ENCODE peak calls at places on chromosomes 7 and 10, in five cellular contexts. K is IMR-90, S is H9, L is H1, D is mesenchymal stem cell. I is an unnamed sample.

GRCh38 chr7:117871778-117872538 is 1.3 kb downstream of the CTTNBP2 start:
- DNase-seq in L (peak), S (peak), K (no peak), D (peak), I (peak)

GRCh38 chr7:93150200-93150835 is 2.1 kb upstream of the SAMD9L start:
- DNase-seq in K (peak), S (no peak), D (peak), L (no peak), I (no peak)

GRCh38 chr10:100183482-100183881 is 2.3 kb downstream of the ERLIN1 start:
- DNase-seq in L (no peak), K (peak), S (no peak), D (peak), I (no peak)

GRCh38 chr7:79353720-79354468 is 99.6 kb downstream of the MAGI2 start:
- DNase-seq in L (no peak), S (no peak), D (no peak), K (no peak), I (no peak)

GRCh38 chr7:31054608-31055273 is 2.6 kb downstream of the ADCYAP1R1 start:
- DNase-seq in S (no peak), L (no peak), D (no peak), K (no peak), I (no peak)

GRCh38 chr10:132667613-132668394 is 118.1 kb downstream of the NKX6-2 start:
- DNase-seq in D (peak), K (peak), S (no peak), L (no peak), I (no peak)

GRCh38 chr7:132548489-132549078 is 27.7 kb downstream of the PLXNA4 start:
- DNase-seq in K (peak), L (no peak), D (no peak), S (no peak), I (no peak)

GRCh38 chr10:89414879-89415821 is 782 bp downstream of the IFIT5 start:
- DNase-seq in D (peak), S (peak), K (peak), L (peak), I (peak)

GRCh38 chr10:28810062-28810870 is 132.9 kb downstream of the BAMBI start:
- DNase-seq in D (peak), K (peak), L (peak), S (peak), I (no peak)

GRCh38 chr10:17216217-17216900 is 11.7 kb upstream of the VIM start:
- DNase-seq in L (no peak), K (peak), S (peak), D (peak), I (no peak)

GRCh38 chr7:83947260-83947659 is 247.3 kb downstream of the SEMA3A start:
- DNase-seq in S (peak), L (no peak), K (no peak), D (no peak), I (no peak)

DNA sequence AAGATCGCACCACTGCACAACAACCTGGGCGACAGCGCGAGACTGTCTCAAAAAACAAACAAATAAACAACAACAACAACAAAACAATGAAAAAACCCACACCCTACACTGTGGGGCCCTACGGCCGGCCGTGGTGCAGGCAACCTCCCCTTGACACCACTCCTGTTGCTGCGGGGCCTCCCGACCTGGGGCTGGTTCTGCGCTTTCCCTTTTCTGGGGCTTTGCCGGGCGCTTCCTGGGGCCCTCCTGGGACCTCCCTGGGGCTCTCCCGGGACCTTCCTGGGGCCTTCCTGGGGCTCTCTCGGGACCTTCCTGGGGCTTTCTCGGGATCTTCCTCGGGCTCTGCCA is 46.6 kb downstream of the INSIG1 start:
- DNase-seq in K (no peak), L (no peak), S (no peak), D (no peak), I (no peak)
- H2BK15ac ChIP-seq in K (no peak), L (no peak), S (no peak), D (peak), I (no peak)

GRCh38 chr10:14604181-14605142 is 170.2 kb downstream of the FAM107B start:
- DNase-seq in S (peak), D (peak), L (peak), K (peak), I (peak)

GRCh38 chr10:14602807-14603538 is 171.7 kb downstream of the FAM107B start:
- DNase-seq in L (no peak), D (peak), S (no peak), K (peak), I (no peak)

GRCh38 chr10:14605231-14605925 is 169.3 kb downstream of the FAM107B start:
- DNase-seq in S (peak), D (peak), K (peak), L (no peak), I (no peak)

GRCh38 chr10:14601872-14602725 is 172.6 kb downstream of the FAM107B start:
- DNase-seq in K (peak), D (peak), S (peak), L (no peak), I (no peak)

GRCh38 chr10:14603539-14604102 is 171.1 kb downstream of the FAM107B start:
- DNase-seq in D (peak), L (peak), K (no peak), S (peak), I (no peak)
- H3K14ac ChIP-seq in D (peak), L (no peak), K (peak), S (peak), I (no peak)

DNA sequence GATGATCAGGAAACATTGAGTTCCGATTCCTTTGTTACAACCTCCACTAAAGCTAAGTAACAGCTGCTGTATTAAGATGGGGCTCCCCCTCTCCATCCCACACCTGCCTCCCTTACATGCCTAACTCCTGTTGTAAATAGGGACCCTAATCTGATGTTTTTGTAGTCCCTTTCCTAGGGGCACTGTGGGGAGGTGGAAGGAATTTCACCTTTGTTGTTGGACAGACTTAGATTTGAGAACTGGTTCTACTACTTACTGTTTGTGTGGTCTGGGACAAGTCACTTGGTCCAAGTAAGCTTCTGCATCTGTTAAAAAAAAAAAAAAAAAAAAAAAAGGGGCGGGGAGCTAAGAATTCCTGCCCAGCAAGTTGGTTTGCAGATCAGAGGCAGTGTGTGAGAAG is 42.6 kb downstream of the KIAA1217 start:
- DNase-seq in S (no peak), K (no peak), L (no peak), D (no peak), I (no peak)
- H2BK5ac ChIP-seq in S (no peak), K (no peak), L (no peak), D (no peak), I (no peak)

DNA sequence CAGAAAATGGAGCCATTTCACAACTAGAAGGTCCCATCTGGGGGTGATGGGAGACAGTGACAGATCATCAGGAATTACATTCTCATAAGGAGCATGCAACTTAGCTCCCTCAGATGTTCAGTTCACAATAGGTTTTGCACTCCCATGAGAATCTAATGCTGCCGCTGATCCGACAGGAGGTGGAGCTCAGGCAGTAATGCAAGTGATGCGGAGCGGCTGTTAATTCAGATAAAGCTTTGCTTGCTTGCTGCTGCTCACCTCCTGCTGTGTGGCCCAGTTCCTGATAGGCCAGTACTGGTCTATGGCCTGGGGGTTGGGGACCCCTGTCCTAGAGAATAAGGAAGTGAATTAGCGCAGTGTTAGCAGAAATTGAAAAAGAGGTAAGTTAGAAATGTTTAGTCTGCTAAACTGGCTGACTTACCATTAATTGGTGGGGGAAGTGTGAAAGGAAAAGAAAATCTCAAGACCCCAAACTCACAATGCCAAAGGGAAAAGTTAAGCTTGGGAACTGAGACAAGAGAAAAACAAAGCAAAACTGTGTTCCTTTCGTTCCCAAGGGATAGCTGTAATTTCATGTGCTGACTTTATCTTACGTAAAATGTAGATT is 76.4 kb downstream of the LYZL2 start:
- DNase-seq in S (peak), L (peak), D (no peak), K (no peak), I (peak)
- H2BK15ac ChIP-seq in S (no peak), L (no peak), D (no peak), K (no peak), I (no peak)

DNA sequence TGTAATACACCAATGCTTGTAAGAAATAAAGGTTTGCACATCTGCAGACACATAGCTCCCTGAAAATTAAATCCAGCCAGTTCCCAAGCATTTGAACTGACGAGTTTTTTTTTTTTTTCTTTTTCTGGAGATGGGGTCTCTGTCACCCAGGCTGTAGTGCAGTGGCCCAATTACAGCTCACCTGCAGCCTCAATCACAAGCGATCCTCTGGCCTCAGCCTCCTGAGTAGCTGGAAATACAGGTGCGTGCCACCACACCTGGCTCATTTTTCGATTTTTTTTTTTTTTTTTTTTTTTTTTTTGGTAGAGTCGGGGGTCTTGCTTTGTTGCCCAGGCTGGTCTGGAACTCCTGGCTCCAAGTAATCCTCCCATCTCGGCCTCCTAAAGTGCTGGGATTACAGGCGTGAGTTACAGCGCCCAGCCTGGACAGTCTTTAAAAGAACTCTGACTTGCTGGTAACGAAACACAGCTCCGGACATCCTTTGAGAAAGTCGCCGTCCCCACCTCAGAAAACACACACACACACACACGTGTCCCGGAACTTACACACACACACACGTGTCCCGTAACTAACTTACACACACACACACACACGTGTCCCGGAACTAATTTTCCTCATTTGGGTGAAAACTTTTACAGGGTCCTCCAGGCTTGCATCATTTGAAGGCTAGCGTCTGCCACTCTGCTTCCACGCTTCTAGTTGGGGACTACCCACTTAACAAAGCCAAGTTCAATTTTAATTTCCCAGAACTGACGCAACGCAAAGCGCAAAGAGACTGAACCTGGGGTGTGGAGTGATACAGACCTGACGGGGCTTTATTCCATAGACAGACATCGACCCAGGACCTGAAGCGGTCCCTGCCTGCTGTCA is 18.6 kb downstream of the OCM2 start:
- DNase-seq in L (no peak), K (peak), D (peak), S (no peak), I (no peak)
- H3K14ac ChIP-seq in L (no peak), K (peak), D (peak), S (no peak), I (no peak)

GRCh38 chr7:138030679-138031351 is 28.9 kb upstream of the CREB3L2 start:
- DNase-seq in K (no peak), L (no peak), S (no peak), D (peak), I (no peak)
- H2BK5ac ChIP-seq in K (no peak), L (no peak), S (no peak), D (no peak), I (no peak)

GRCh38 chr10:73905256-73906018 is 5.5 kb upstream of the PLAU start:
- DNase-seq in S (no peak), K (no peak), L (no peak), D (no peak), I (no peak)

GRCh38 chr10:73908853-73909611 is 1.9 kb upstream of the PLAU start:
- DNase-seq in K (peak), D (peak), S (no peak), L (no peak), I (no peak)

GRCh38 chr10:73907841-73908517 is 3.0 kb upstream of the PLAU start:
- DNase-seq in K (peak), S (no peak), L (no peak), D (peak), I (no peak)

GRCh38 chr10:73909716-73910115 is 1.2 kb upstream of the PLAU start:
- DNase-seq in K (no peak), L (no peak), D (peak), S (no peak), I (no peak)

GRCh38 chr10:73906524-73907447 is 4.1 kb upstream of the PLAU start:
- DNase-seq in S (peak), D (peak), L (peak), K (peak), I (peak)
- H2BK15ac ChIP-seq in S (no peak), D (peak), L (peak), K (peak), I (peak)

DNA sequence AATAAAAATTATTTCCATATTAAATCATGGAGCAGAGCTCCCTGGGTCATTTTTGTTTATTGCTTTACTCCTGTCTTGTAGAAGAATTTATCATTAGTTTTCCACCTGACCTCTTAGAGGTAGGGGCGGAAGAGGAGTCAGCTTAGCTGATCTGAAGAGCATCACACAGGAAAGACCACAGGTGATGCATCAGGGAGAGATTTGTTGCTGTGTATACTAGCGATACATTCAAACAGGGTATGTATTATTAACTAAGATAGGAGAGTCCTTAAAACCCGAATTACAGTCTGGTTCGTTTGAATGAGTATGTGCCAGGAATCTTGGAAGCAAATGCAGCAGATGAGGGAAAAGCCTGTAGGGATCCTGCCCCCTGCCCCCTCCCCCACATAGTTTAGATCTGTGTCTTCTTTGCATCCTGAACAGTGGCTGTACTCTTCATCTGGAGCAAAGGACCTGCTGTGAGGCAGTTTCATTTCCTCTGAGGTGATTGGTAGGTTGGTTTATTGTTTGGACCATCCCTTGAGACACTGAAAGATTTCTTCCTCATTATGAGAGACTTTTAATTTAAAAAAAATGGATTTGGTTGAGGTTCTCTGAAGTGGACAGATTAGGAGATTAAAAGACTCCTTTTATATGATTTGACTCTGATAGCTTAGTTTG is 177.0 kb downstream of the SND1 start:
- DNase-seq in K (no peak), S (no peak), L (no peak), D (no peak), I (no peak)
- H3K14ac ChIP-seq in K (no peak), S (no peak), L (no peak), D (no peak), I (no peak)

I was measured in neuronal stem cell.